ENCODE peak calls at places on chromosomes 3 and 15, in eight cellular contexts. L, S, A, E, Q, C, V and O are unnamed samples.

GRCh38 chr3:198071602-198072285 is 111.7 kb downstream of the LMLN start:
- DNase-seq in L (no peak), S (peak; percentile 99), A (no peak), E (peak; percentile 98), Q (peak; percentile 69), C (no peak), V (no peak), O (no peak)

GRCh38 chr15:40775007-40775406 is 5.2 kb downstream of the C15orf62 start:
- DNase-seq in L (peak; percentile 19), S (no peak), A (no peak), E (no peak), Q (peak; percentile 20), C (no peak), V (no peak), O (no peak)

GRCh38 chr3:170222647-170223541 is 670 bp downstream of the PRKCI start:
- DNase-seq in L (no peak), S (peak; percentile 45), A (peak; percentile 63), E (peak; percentile 50), Q (no peak), C (peak; percentile 20), V (peak; percentile 56), O (no peak)

GRCh38 chr3:13850161-13850945 is 29.5 kb downstream of the WNT7A start:
- DNase-seq in L (no peak), S (peak; percentile 6), A (no peak), E (peak; percentile 94), Q (no peak), C (no peak), V (no peak), O (no peak)

GRCh38 chr15:28111552-28111951 is 12.4 kb upstream of the OCA2 start:
- DNase-seq in L (no peak), S (no peak), A (no peak), E (no peak), Q (no peak), C (no peak), V (no peak), O (peak; percentile 70)

GRCh38 chr3:51962854-51963530 is 4.3 kb downstream of the PCBP4 start:
- DNase-seq in L (no peak), S (peak; percentile 38), A (no peak), E (no peak), Q (no peak), C (no peak), V (no peak), O (no peak)

GRCh38 chr3:88433572-88433971 is 283.8 kb downstream of the C3orf38 start:
- DNase-seq in L (no peak), S (no peak), A (peak; percentile 96), E (no peak), Q (no peak), C (peak; percentile 22), V (no peak), O (no peak)

GRCh38 chr3:106945435-106945834 is 431.8 kb upstream of the CCDC54 start:
- DNase-seq in L (no peak), S (peak; percentile 35), A (no peak), E (no peak), Q (no peak), C (peak; percentile 6), V (no peak), O (no peak)

GRCh38 chr3:196967412-196968232 is 1.0 kb downstream of the PIGZ start:
- DNase-seq in L (no peak), S (no peak), A (no peak), E (no peak), Q (no peak), C (no peak), V (no peak), O (peak; percentile 76)

GRCh38 chr3:191792580-191792979 is 331.6 kb downstream of the PYDC2 start:
- DNase-seq in L (no peak), S (no peak), A (no peak), E (peak; percentile 52), Q (no peak), C (no peak), V (no peak), O (no peak)